ENCODE peak calls at places on chromosomes 2 and 18, in four cellular contexts. One of them, this sample, is unnamed.

GRCh38 chr2:71861186-71862160 is 286.2 kb downstream of the CYP26B1 start:
- DNase-seq in B cell: no peak
- DNase-seq in cardiac fibroblast: no peak
- DNase-seq in activated naive CD8-positive, alpha-beta T cell treated with anti-CD3 and anti-CD28 coated beads for 36 hours: no peak
- DNase-seq in this sample: no peak

GRCh38 chr2:197312186-197312585 is 1.6 kb upstream of the ANKRD44 start:
- DNase-seq in B cell: no peak
- DNase-seq in cardiac fibroblast: peak
- DNase-seq in activated naive CD8-positive, alpha-beta T cell treated with anti-CD3 and anti-CD28 coated beads for 36 hours: no peak
- DNase-seq in this sample: no peak

GRCh38 chr2:197813093-197813787 is 8.8 kb downstream of the PLCL1 start:
- DNase-seq in B cell: no peak
- DNase-seq in cardiac fibroblast: peak
- DNase-seq in activated naive CD8-positive, alpha-beta T cell treated with anti-CD3 and anti-CD28 coated beads for 36 hours: no peak
- DNase-seq in this sample: peak

GRCh38 chr2:223841436-223842180 is 4.2 kb upstream of the AP1S3 start:
- DNase-seq in B cell: no peak
- DNase-seq in cardiac fibroblast: no peak
- DNase-seq in activated naive CD8-positive, alpha-beta T cell treated with anti-CD3 and anti-CD28 coated beads for 36 hours: no peak
- DNase-seq in this sample: no peak

GRCh38 chr2:202104286-202104870 is 31.3 kb downstream of the KIAA2012 start:
- DNase-seq in B cell: no peak
- DNase-seq in cardiac fibroblast: peak
- DNase-seq in activated naive CD8-positive, alpha-beta T cell treated with anti-CD3 and anti-CD28 coated beads for 36 hours: peak
- DNase-seq in this sample: peak

GRCh38 chr2:134774074-134774742 is 55.4 kb upstream of the TMEM163 start:
- DNase-seq in B cell: no peak
- DNase-seq in cardiac fibroblast: peak
- DNase-seq in activated naive CD8-positive, alpha-beta T cell treated with anti-CD3 and anti-CD28 coated beads for 36 hours: no peak
- DNase-seq in this sample: peak

GRCh38 chr2:150483532-150483931 is 3.9 kb downstream of the RND3 start:
- DNase-seq in B cell: no peak
- DNase-seq in cardiac fibroblast: peak
- DNase-seq in activated naive CD8-positive, alpha-beta T cell treated with anti-CD3 and anti-CD28 coated beads for 36 hours: no peak
- DNase-seq in this sample: no peak

GRCh38 chr2:673615-674318 is 3.4 kb downstream of the TMEM18 start:
- DNase-seq in B cell: no peak
- DNase-seq in cardiac fibroblast: peak
- DNase-seq in activated naive CD8-positive, alpha-beta T cell treated with anti-CD3 and anti-CD28 coated beads for 36 hours: no peak
- DNase-seq in this sample: peak

GRCh38 chr2:61470122-61470951 is 550 bp downstream of the USP34 start:
- DNase-seq in B cell: peak
- DNase-seq in cardiac fibroblast: peak
- DNase-seq in activated naive CD8-positive, alpha-beta T cell treated with anti-CD3 and anti-CD28 coated beads for 36 hours: peak
- DNase-seq in this sample: peak

GRCh38 chr18:42414756-42415454 is 459.9 kb downstream of the PIK3C3 start:
- DNase-seq in B cell: no peak
- DNase-seq in cardiac fibroblast: peak
- DNase-seq in activated naive CD8-positive, alpha-beta T cell treated with anti-CD3 and anti-CD28 coated beads for 36 hours: no peak
- DNase-seq in this sample: peak

GRCh38 chr2:74915743-74916142 is 42.7 kb upstream of the POLE4 start:
- DNase-seq in B cell: no peak
- DNase-seq in cardiac fibroblast: peak
- DNase-seq in activated naive CD8-positive, alpha-beta T cell treated with anti-CD3 and anti-CD28 coated beads for 36 hours: peak
- DNase-seq in this sample: peak

GRCh38 chr2:241924909-241925250 is 55.4 kb downstream of the RTP5 start:
- DNase-seq in B cell: no peak
- DNase-seq in cardiac fibroblast: no peak
- DNase-seq in activated naive CD8-positive, alpha-beta T cell treated with anti-CD3 and anti-CD28 coated beads for 36 hours: no peak
- DNase-seq in this sample: no peak

GRCh38 chr2:165161510-165161909 is 42.3 kb downstream of the SCN3A start:
- DNase-seq in B cell: no peak
- DNase-seq in cardiac fibroblast: peak
- DNase-seq in activated naive CD8-positive, alpha-beta T cell treated with anti-CD3 and anti-CD28 coated beads for 36 hours: no peak
- DNase-seq in this sample: peak

GRCh38 chr2:9144617-9145016 is 62.0 kb upstream of the ASAP2 start:
- DNase-seq in B cell: no peak
- DNase-seq in cardiac fibroblast: peak
- DNase-seq in activated naive CD8-positive, alpha-beta T cell treated with anti-CD3 and anti-CD28 coated beads for 36 hours: no peak
- DNase-seq in this sample: no peak

GRCh38 chr2:18924905-18925691 is 335.7 kb upstream of the NT5C1B start:
- DNase-seq in B cell: no peak
- DNase-seq in cardiac fibroblast: peak
- DNase-seq in activated naive CD8-positive, alpha-beta T cell treated with anti-CD3 and anti-CD28 coated beads for 36 hours: no peak
- DNase-seq in this sample: peak

GRCh38 chr2:150142561-150142960 is 344.9 kb downstream of the RND3 start:
- DNase-seq in B cell: no peak
- DNase-seq in cardiac fibroblast: peak
- DNase-seq in activated naive CD8-positive, alpha-beta T cell treated with anti-CD3 and anti-CD28 coated beads for 36 hours: no peak
- DNase-seq in this sample: no peak

This sample was measured in brain microvascular endothelial cell.